ENCODE peak calls at places on chromosome 1, in seven cellular contexts. E is memory B cell; G is T follicular helper cell; S is sciatic nerve; I is GOT3; J is CD8-positive, alpha-beta T cell; N is PC-3. U is an unnamed sample.

GRCh38 chr1:1540015-1540816 is at the start of gene TMEM240:
- DNase-seq in E (no peak), G (peak; percentile 49), S (peak; percentile 92), I (no peak), J (peak; percentile 74), N (no peak), U (peak; percentile 49)

GRCh38 chr1:178739285-178740045 is 14.4 kb downstream of the RALGPS2 start:
- DNase-seq in E (no peak), G (no peak), S (no peak), I (no peak), J (no peak), N (peak; percentile 46), U (no peak)

GRCh38 chr1:223639333-223639749 is 26.2 kb downstream of the CAPN8 start:
- DNase-seq in E (no peak), G (no peak), S (no peak), I (no peak), J (no peak), N (peak; percentile 87), U (no peak)

GRCh38 chr1:162844153-162844552 is 16.8 kb downstream of the CCDC190 start:
- DNase-seq in E (no peak), G (no peak), S (no peak), I (no peak), J (no peak), N (no peak), U (no peak)

GRCh38 chr1:50454911-50455310 is 31.7 kb upstream of the DMRTA2 start:
- DNase-seq in E (no peak), G (no peak), S (no peak), I (no peak), J (no peak), N (no peak), U (no peak)

GRCh38 chr1:155255243-155256100 is at the start of gene ENTREP3:
- DNase-seq in E (peak; percentile 54), G (peak; percentile 70), S (peak; percentile 94), I (no peak), J (peak; percentile 79), N (peak; percentile 83), U (peak; percentile 84)

GRCh38 chr1:218772575-218772974 is 401.1 kb upstream of the LYPLAL1 start:
- DNase-seq in E (no peak), G (no peak), S (no peak), I (no peak), J (no peak), N (peak; percentile 68), U (no peak)

GRCh38 chr1:116448785-116449385 is 75.8 kb downstream of the ATP1A1 start:
- DNase-seq in E (no peak), G (no peak), S (no peak), I (no peak), J (no peak), N (peak; percentile 32), U (no peak)

GRCh38 chr1:83011270-83011669 is 987.7 kb downstream of the TTLL7 start:
- DNase-seq in E (no peak), G (no peak), S (no peak), I (no peak), J (no peak), N (no peak), U (no peak)

GRCh38 chr1:211589782-211590721 is 11.1 kb upstream of the SLC30A1 start:
- DNase-seq in E (no peak), G (no peak), S (peak; percentile 81), I (no peak), J (no peak), N (no peak), U (no peak)